ENCODE peak calls at places on chromosomes 11 and 22, in ten cellular contexts. One of them, this sample, is unnamed.

GRCh38 chr11:66880484-66881211 is 23.8 kb downstream of the LRFN4 start:
- DNase-seq in RWPE2: peak
- DNase-seq in glutamatergic neuron: peak
- DNase-seq in HFFc6: no peak
- DNase-seq in keratinocyte: peak
- DNase-seq in endothelial cell of umbilical vein: no peak
- DNase-seq in GM13976: no peak
- DNase-seq in IMR-90: peak
- DNase-seq in AG09309: no peak
- DNase-seq in HCT116: no peak
- DNase-seq in this sample: no peak

GRCh38 chr11:18594999-18595749 is 4.4 kb upstream of the MISFA start:
- DNase-seq in GM13976: no peak
- DNase-seq in keratinocyte: peak
- DNase-seq in IMR-90: peak
- DNase-seq in RWPE2: no peak
- DNase-seq in HCT116: no peak
- DNase-seq in endothelial cell of umbilical vein: no peak
- DNase-seq in AG09309: peak
- DNase-seq in glutamatergic neuron: no peak
- DNase-seq in HFFc6: peak
- DNase-seq in this sample: no peak

GRCh38 chr11:78391424-78391823 is 26.2 kb downstream of the GAB2 start:
- DNase-seq in glutamatergic neuron: no peak
- DNase-seq in HFFc6: no peak
- DNase-seq in keratinocyte: no peak
- DNase-seq in HCT116: no peak
- DNase-seq in RWPE2: no peak
- DNase-seq in GM13976: no peak
- DNase-seq in endothelial cell of umbilical vein: no peak
- DNase-seq in AG09309: no peak
- DNase-seq in IMR-90: no peak
- DNase-seq in this sample: no peak

GRCh38 chr22:23565942-23566715 is 14.0 kb downstream of the IGLL1 start:
- DNase-seq in GM13976: no peak
- DNase-seq in endothelial cell of umbilical vein: no peak
- DNase-seq in HCT116: no peak
- DNase-seq in HFFc6: no peak
- DNase-seq in IMR-90: no peak
- DNase-seq in glutamatergic neuron: peak
- DNase-seq in RWPE2: no peak
- DNase-seq in AG09309: no peak
- DNase-seq in keratinocyte: no peak
- DNase-seq in this sample: peak

GRCh38 chr22:23065069-23065451 is 5.3 kb upstream of the GNAZ start:
- DNase-seq in glutamatergic neuron: no peak
- DNase-seq in HFFc6: no peak
- DNase-seq in RWPE2: peak
- DNase-seq in GM13976: no peak
- DNase-seq in endothelial cell of umbilical vein: no peak
- DNase-seq in IMR-90: no peak
- DNase-seq in HCT116: no peak
- DNase-seq in AG09309: no peak
- DNase-seq in keratinocyte: no peak
- DNase-seq in this sample: no peak

GRCh38 chr22:28004021-28004420 is 85.0 kb upstream of the PITPNB start:
- DNase-seq in HCT116: no peak
- DNase-seq in GM13976: no peak
- DNase-seq in glutamatergic neuron: no peak
- DNase-seq in keratinocyte: no peak
- DNase-seq in RWPE2: no peak
- DNase-seq in AG09309: no peak
- DNase-seq in endothelial cell of umbilical vein: no peak
- DNase-seq in IMR-90: no peak
- DNase-seq in HFFc6: no peak
- DNase-seq in this sample: no peak

GRCh38 chr11:64268687-64269379 is 15.6 kb downstream of the BAD start:
- DNase-seq in GM13976: peak
- DNase-seq in endothelial cell of umbilical vein: peak
- DNase-seq in HFFc6: peak
- DNase-seq in keratinocyte: no peak
- DNase-seq in RWPE2: no peak
- DNase-seq in IMR-90: peak
- DNase-seq in HCT116: no peak
- DNase-seq in glutamatergic neuron: peak
- DNase-seq in AG09309: no peak
- DNase-seq in this sample: peak

GRCh38 chr11:43853766-43854165 is 26.9 kb upstream of the ALKBH3 start:
- DNase-seq in HFFc6: no peak
- DNase-seq in keratinocyte: no peak
- DNase-seq in endothelial cell of umbilical vein: no peak
- DNase-seq in GM13976: no peak
- DNase-seq in IMR-90: peak
- DNase-seq in RWPE2: no peak
- DNase-seq in AG09309: no peak
- DNase-seq in HCT116: no peak
- DNase-seq in glutamatergic neuron: no peak
- DNase-seq in this sample: no peak

GRCh38 chr11:116513894-116514293 is 258.9 kb downstream of the BUD13 start:
- DNase-seq in HFFc6: peak
- DNase-seq in keratinocyte: no peak
- DNase-seq in HCT116: peak
- DNase-seq in AG09309: no peak
- DNase-seq in GM13976: peak
- DNase-seq in RWPE2: no peak
- DNase-seq in endothelial cell of umbilical vein: peak
- DNase-seq in IMR-90: peak
- DNase-seq in glutamatergic neuron: peak
- DNase-seq in this sample: peak

GRCh38 chr22:47167056-47167455 is 404.6 kb downstream of the TBC1D22A start:
- DNase-seq in RWPE2: no peak
- DNase-seq in HFFc6: no peak
- DNase-seq in IMR-90: no peak
- DNase-seq in keratinocyte: no peak
- DNase-seq in GM13976: no peak
- DNase-seq in AG09309: no peak
- DNase-seq in endothelial cell of umbilical vein: no peak
- DNase-seq in glutamatergic neuron: no peak
- DNase-seq in HCT116: no peak
- DNase-seq in this sample: no peak

GRCh38 chr22:43707650-43708049 is 104.5 kb downstream of the EFCAB6 start:
- DNase-seq in glutamatergic neuron: no peak
- DNase-seq in keratinocyte: no peak
- DNase-seq in AG09309: no peak
- DNase-seq in HFFc6: no peak
- DNase-seq in GM13976: no peak
- DNase-seq in IMR-90: no peak
- DNase-seq in RWPE2: no peak
- DNase-seq in HCT116: peak
- DNase-seq in endothelial cell of umbilical vein: no peak
- DNase-seq in this sample: no peak

GRCh38 chr11:73350908-73351636 is 25.1 kb upstream of the RELT start:
- DNase-seq in glutamatergic neuron: peak
- DNase-seq in AG09309: peak
- DNase-seq in keratinocyte: peak
- DNase-seq in IMR-90: peak
- DNase-seq in GM13976: peak
- DNase-seq in endothelial cell of umbilical vein: peak
- DNase-seq in HCT116: peak
- DNase-seq in HFFc6: peak
- DNase-seq in RWPE2: no peak
- DNase-seq in this sample: peak

GRCh38 chr11:69178819-69179482 is 23.2 kb downstream of the SMIM38 start:
- DNase-seq in HCT116: no peak
- DNase-seq in glutamatergic neuron: peak
- DNase-seq in AG09309: no peak
- DNase-seq in RWPE2: no peak
- DNase-seq in HFFc6: no peak
- DNase-seq in IMR-90: no peak
- DNase-seq in endothelial cell of umbilical vein: no peak
- DNase-seq in GM13976: no peak
- DNase-seq in keratinocyte: no peak
- DNase-seq in this sample: no peak

GRCh38 chr11:93525601-93526000 is 17.6 kb downstream of the SMCO4 start:
- DNase-seq in HFFc6: peak
- DNase-seq in IMR-90: peak
- DNase-seq in glutamatergic neuron: no peak
- DNase-seq in RWPE2: no peak
- DNase-seq in keratinocyte: no peak
- DNase-seq in AG09309: no peak
- DNase-seq in GM13976: no peak
- DNase-seq in endothelial cell of umbilical vein: no peak
- DNase-seq in HCT116: no peak
- DNase-seq in this sample: no peak

GRCh38 chr22:27086728-27087450 is 429.5 kb downstream of the MIAT start:
- DNase-seq in HCT116: no peak
- DNase-seq in glutamatergic neuron: no peak
- DNase-seq in GM13976: no peak
- DNase-seq in AG09309: no peak
- DNase-seq in HFFc6: no peak
- DNase-seq in RWPE2: no peak
- DNase-seq in IMR-90: no peak
- DNase-seq in keratinocyte: no peak
- DNase-seq in endothelial cell of umbilical vein: no peak
- DNase-seq in this sample: no peak

GRCh38 chr11:70625051-70625450 is 226.7 kb downstream of the CTTN start:
- DNase-seq in GM13976: no peak
- DNase-seq in RWPE2: no peak
- DNase-seq in glutamatergic neuron: no peak
- DNase-seq in keratinocyte: no peak
- DNase-seq in AG09309: no peak
- DNase-seq in HFFc6: no peak
- DNase-seq in IMR-90: no peak
- DNase-seq in HCT116: no peak
- DNase-seq in endothelial cell of umbilical vein: no peak
- DNase-seq in this sample: no peak

GRCh38 chr11:70623906-70624597 is 225.7 kb downstream of the CTTN start:
- DNase-seq in HFFc6: no peak
- DNase-seq in GM13976: no peak
- DNase-seq in glutamatergic neuron: no peak
- DNase-seq in keratinocyte: no peak
- DNase-seq in IMR-90: no peak
- DNase-seq in AG09309: no peak
- DNase-seq in HCT116: no peak
- DNase-seq in RWPE2: no peak
- DNase-seq in endothelial cell of umbilical vein: no peak
- DNase-seq in this sample: no peak

GRCh38 chr11:70625921-70626518 is 227.7 kb downstream of the CTTN start:
- DNase-seq in glutamatergic neuron: peak
- DNase-seq in IMR-90: no peak
- DNase-seq in GM13976: no peak
- DNase-seq in HCT116: no peak
- DNase-seq in AG09309: no peak
- DNase-seq in keratinocyte: no peak
- DNase-seq in endothelial cell of umbilical vein: no peak
- DNase-seq in HFFc6: no peak
- DNase-seq in RWPE2: no peak
- DNase-seq in this sample: no peak

GRCh38 chr11:70622091-70622490 is 223.8 kb downstream of the CTTN start:
- DNase-seq in RWPE2: no peak
- DNase-seq in keratinocyte: no peak
- DNase-seq in AG09309: no peak
- DNase-seq in IMR-90: no peak
- DNase-seq in endothelial cell of umbilical vein: no peak
- DNase-seq in HFFc6: no peak
- DNase-seq in GM13976: no peak
- DNase-seq in HCT116: no peak
- DNase-seq in glutamatergic neuron: no peak
- DNase-seq in this sample: no peak

DNA sequence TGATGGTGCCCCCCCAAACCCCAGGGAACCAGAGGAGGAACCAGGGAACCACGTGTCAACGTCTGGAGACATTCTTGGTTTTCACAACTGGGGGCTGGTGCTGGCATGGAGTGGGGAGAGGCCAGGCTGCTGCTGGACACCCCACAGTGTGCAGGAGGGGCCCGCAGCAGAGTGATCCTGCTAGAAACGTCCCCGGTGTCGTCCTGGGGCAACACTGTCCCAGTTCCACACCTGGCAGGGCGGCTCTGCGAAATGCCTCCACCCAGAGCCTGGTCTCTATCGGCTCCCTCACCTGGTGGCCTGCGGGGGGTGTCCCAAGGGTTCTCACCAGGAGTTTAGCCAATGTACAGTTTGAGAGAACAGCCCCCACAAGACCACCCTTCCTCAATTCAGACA is 226.3 kb downstream of the CTTN start:
- DNase-seq in HCT116: no peak
- DNase-seq in endothelial cell of umbilical vein: no peak
- DNase-seq in RWPE2: no peak
- DNase-seq in HFFc6: no peak
- DNase-seq in AG09309: no peak
- DNase-seq in keratinocyte: no peak
- DNase-seq in GM13976: no peak
- DNase-seq in glutamatergic neuron: no peak
- DNase-seq in IMR-90: no peak
- DNase-seq in this sample: no peak
- TF ChIP-seq CTCF in HCT116: no peak
- TF ChIP-seq CTCF in endothelial cell of umbilical vein: no peak
- TF ChIP-seq CTCF in RWPE2: no peak
- TF ChIP-seq CTCF in HFFc6: no peak
- TF ChIP-seq CTCF in AG09309: no peak
- TF ChIP-seq CTCF in keratinocyte: no peak
- TF ChIP-seq CTCF in GM13976: no peak
- TF ChIP-seq CTCF in glutamatergic neuron: no peak
- TF ChIP-seq CTCF in IMR-90: no peak
- TF ChIP-seq CTCF in this sample: no peak

GRCh38 chr22:45645150-45645525 is 26.5 kb upstream of the ATXN10 start:
- DNase-seq in HFFc6: no peak
- DNase-seq in keratinocyte: no peak
- DNase-seq in IMR-90: no peak
- DNase-seq in HCT116: no peak
- DNase-seq in glutamatergic neuron: no peak
- DNase-seq in endothelial cell of umbilical vein: no peak
- DNase-seq in AG09309: no peak
- DNase-seq in GM13976: no peak
- DNase-seq in RWPE2: no peak
- DNase-seq in this sample: no peak
- TF ChIP-seq CTCF in HFFc6: no peak
- TF ChIP-seq CTCF in keratinocyte: no peak
- TF ChIP-seq CTCF in IMR-90: no peak
- TF ChIP-seq CTCF in HCT116: no peak
- TF ChIP-seq CTCF in glutamatergic neuron: no peak
- TF ChIP-seq CTCF in endothelial cell of umbilical vein: no peak
- TF ChIP-seq CTCF in AG09309: no peak
- TF ChIP-seq CTCF in GM13976: no peak
- TF ChIP-seq CTCF in RWPE2: no peak
- TF ChIP-seq CTCF in this sample: no peak

GRCh38 chr11:29328961-29329441 is 687.8 kb downstream of the KCNA4 start:
- DNase-seq in HFFc6: peak
- DNase-seq in GM13976: peak
- DNase-seq in IMR-90: peak
- DNase-seq in glutamatergic neuron: no peak
- DNase-seq in HCT116: peak
- DNase-seq in endothelial cell of umbilical vein: peak
- DNase-seq in keratinocyte: peak
- DNase-seq in AG09309: no peak
- DNase-seq in RWPE2: peak
- DNase-seq in this sample: peak
- TF ChIP-seq CTCF in HFFc6: peak
- TF ChIP-seq CTCF in GM13976: peak
- TF ChIP-seq CTCF in IMR-90: peak
- TF ChIP-seq CTCF in glutamatergic neuron: peak
- TF ChIP-seq CTCF in HCT116: peak
- TF ChIP-seq CTCF in endothelial cell of umbilical vein: peak
- TF ChIP-seq CTCF in keratinocyte: peak
- TF ChIP-seq CTCF in AG09309: peak
- TF ChIP-seq CTCF in RWPE2: peak
- TF ChIP-seq CTCF in this sample: peak

GRCh38 chr11:34359548-34359891 is 1.7 kb upstream of the ABTB2 start:
- DNase-seq in HCT116: peak
- DNase-seq in RWPE2: no peak
- DNase-seq in IMR-90: no peak
- DNase-seq in GM13976: peak
- DNase-seq in AG09309: no peak
- DNase-seq in endothelial cell of umbilical vein: no peak
- DNase-seq in glutamatergic neuron: no peak
- DNase-seq in HFFc6: no peak
- DNase-seq in keratinocyte: no peak
- DNase-seq in this sample: no peak
- TF ChIP-seq CTCF in HCT116: peak
- TF ChIP-seq CTCF in RWPE2: peak
- TF ChIP-seq CTCF in IMR-90: no peak
- TF ChIP-seq CTCF in GM13976: no peak
- TF ChIP-seq CTCF in AG09309: no peak
- TF ChIP-seq CTCF in endothelial cell of umbilical vein: no peak
- TF ChIP-seq CTCF in glutamatergic neuron: peak
- TF ChIP-seq CTCF in HFFc6: peak
- TF ChIP-seq CTCF in keratinocyte: no peak
- TF ChIP-seq CTCF in this sample: peak